ENCODE peak calls at places on chromosomes 13 and 19, in four cellular contexts. S is SW 1271; D is naive thymus-derived CD8-positive, alpha-beta T cell; Y is KBM-7. R is an unnamed sample.

GRCh38 chr19:13054605-13055212 is 47.9 kb downstream of the LYL1 start:
- DNase-seq in S (no peak), D (no peak), Y (no peak), R (no peak)

GRCh38 chr13:77918391-77919261 is at the start of gene EDNRB:
- DNase-seq in S (no peak), D (no peak), Y (no peak), R (no peak)

GRCh38 chr13:76816394-76816793 is 69.8 kb downstream of the KCTD12 start:
- DNase-seq in S (no peak), D (no peak), Y (no peak), R (no peak)

GRCh38 chr19:42352216-42352892 is 26.9 kb downstream of the MEGF8 start:
- DNase-seq in S (peak; percentile 21), D (no peak), Y (no peak), R (no peak)

GRCh38 chr13:39811051-39811450 is 155.6 kb downstream of the COG6 start:
- DNase-seq in S (no peak), D (no peak), Y (no peak), R (peak; percentile 13)

GRCh38 chr13:79654520-79654919 is 173.6 kb downstream of the NDFIP2 start:
- DNase-seq in S (no peak), D (no peak), Y (no peak), R (no peak)

GRCh38 chr13:44449999-44450821 is 76.6 kb downstream of the SERP2 start:
- DNase-seq in S (no peak), D (no peak), Y (no peak), R (no peak)

GRCh38 chr19:1923319-1923718 is 17.7 kb upstream of the CSNK1G2 start:
- DNase-seq in S (no peak), D (no peak), Y (no peak), R (no peak)

R was measured in GF-D8.